ENCODE peak calls at places on chromosome 5, in five cellular contexts. F is SK-N-SH, P is lower lobe of right lung, S is A549, E is mammary epithelial cell. V is an unnamed sample.

GRCh38 chr5:108345541-108346171 is 36.2 kb downstream of the FBXL17 start:
- DNase-seq in S (peak; percentile 2), P (no peak), F (peak; percentile 12), E (peak; percentile 28), V (no peak)

GRCh38 chr5:76165029-76165428 is 81.8 kb downstream of the SV2C start:
- DNase-seq in E (no peak), S (no peak), F (no peak), P (no peak), V (no peak)

GRCh38 chr5:153555420-153556114 is 65.1 kb downstream of the GRIA1 start:
- DNase-seq in F (no peak), S (no peak), P (peak; percentile 36), E (no peak), V (no peak)

GRCh38 chr5:112653638-112654037 is 84.0 kb upstream of the APC start:
- DNase-seq in F (no peak), S (no peak), P (no peak), E (no peak), V (no peak)

GRCh38 chr5:132655821-132656773 is 1.9 kb upstream of the IL13 start:
- DNase-seq in E (no peak), P (no peak), S (no peak), F (peak; percentile 84), V (no peak)

GRCh38 chr5:139652788-139653241 is 4.7 kb downstream of the CXXC5 start:
- DNase-seq in P (no peak), F (no peak), S (no peak), E (no peak), V (no peak)

GRCh38 chr5:31153523-31153922 is 40.0 kb upstream of the CDH6 start:
- DNase-seq in F (no peak), P (no peak), S (no peak), E (no peak), V (no peak)

GRCh38 chr5:157596449-157596848 is 20.9 kb upstream of the ADAM19 start:
- DNase-seq in E (no peak), S (no peak), F (no peak), P (no peak), V (no peak)

GRCh38 chr5:93621340-93621872 is 38.4 kb downstream of the NR2F1 start:
- DNase-seq in E (peak; percentile 13), S (peak; percentile 64), F (peak; percentile 88), P (peak; percentile 73), V (peak; percentile 78)

GRCh38 chr5:143506881-143507552 is 103.5 kb upstream of the NR3C1 start:
- DNase-seq in E (peak; percentile 90), P (no peak), S (peak; percentile 65), F (no peak), V (no peak)
- TF ChIP-seq CTCF in E (no peak), P (no peak), S (peak; percentile 35), F (peak; percentile 28), V (no peak)

DNA sequence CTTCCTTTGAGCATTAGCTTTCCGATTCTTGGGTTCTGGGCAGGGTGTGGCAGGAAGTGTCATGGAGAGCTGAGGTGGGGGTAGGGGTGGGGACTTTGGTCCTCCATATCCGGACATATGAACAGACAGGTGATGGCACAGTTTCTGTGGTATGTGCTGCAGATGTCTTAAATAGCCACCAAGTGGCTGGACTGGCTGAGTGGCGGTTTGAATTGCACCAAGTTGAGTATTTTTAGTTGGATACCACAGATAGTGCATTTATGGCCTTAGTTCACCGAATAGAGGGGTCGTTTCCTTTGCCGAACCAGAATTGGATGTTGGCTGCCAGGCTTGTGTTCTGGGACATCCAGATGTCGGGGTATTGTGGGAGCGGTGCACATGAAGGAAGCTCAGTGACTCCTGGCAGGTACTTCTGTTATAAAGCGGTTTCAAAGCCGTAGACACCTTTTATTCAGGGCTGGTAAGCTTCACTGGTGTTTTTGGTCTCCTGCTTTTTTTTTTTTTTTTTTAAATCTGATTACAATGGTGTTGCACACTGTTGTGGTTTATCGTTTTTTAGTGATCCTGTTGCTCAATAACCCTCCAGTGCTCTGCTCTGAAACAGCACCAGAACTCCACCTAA is 15.1 kb upstream of the TNFAIP8 start:
- DNase-seq in S (no peak), P (no peak), E (no peak), F (no peak), V (peak; percentile 38)
- H3K4me3 ChIP-seq in S (no peak overlapping the region), P (peak overlapping the region; percentile 12), E (no peak overlapping the region), F (no peak overlapping the region), V (no peak overlapping the region)

DNA sequence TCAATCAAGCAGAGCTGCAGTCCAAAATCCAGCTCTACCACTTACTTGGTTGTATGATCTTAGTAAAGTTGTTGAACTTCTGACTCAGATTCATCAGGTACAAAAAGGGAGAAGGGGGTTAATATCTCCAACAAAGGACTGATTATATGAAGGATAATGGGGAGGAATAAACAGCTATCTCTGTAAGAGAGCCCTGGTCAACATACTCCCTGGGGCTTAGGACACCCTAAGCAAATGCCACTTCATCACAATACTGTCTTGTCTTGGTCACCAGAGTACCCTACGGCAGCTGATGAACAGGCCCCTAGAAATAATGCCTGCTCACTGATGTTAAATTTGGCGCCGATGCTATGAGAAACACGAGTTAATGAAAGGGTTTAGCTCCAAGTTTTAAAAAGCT is 34.8 kb downstream of the LHFPL2 start:
- DNase-seq in P (no peak), F (no peak), E (no peak), S (no peak), V (no peak)
- H3K4me1 ChIP-seq in P (no peaks in the 10 kb centered on the region), F (peaks cover 40% of the 10 kb centered on the region), E (peaks cover 24% of the 10 kb centered on the region), S (peaks cover 57% of the 10 kb centered on the region), V (no peaks in the 10 kb centered on the region)

DNA sequence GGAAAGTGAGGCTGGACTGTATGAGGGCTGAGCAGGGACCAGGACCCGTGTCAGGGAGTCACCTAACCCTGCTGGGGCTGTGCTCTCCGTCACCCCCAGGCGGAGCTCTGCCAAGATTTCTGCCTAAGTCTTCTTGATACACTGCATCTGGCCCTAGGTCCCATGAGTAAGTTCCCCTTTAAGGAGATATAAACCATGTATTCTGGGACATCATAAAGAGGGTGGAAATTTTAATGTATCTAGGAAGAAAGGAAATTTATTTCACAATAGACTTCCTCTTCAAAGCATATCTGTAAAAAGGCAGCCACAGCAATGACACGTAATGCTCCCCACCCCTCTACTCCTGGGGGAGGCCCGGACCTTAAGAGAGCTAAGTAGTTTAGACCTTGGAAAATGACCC is 183.4 kb downstream of the FBXL7 start:
- DNase-seq in P (no peak), E (no peak), S (no peak), F (no peak), V (peak; percentile 36)
- TF ChIP-seq CTCF in P (peak; percentile 17), E (no peak), S (no peak), F (no peak), V (no peak)

GRCh38 chr5:111159845-111160244 is 64.3 kb upstream of the CAMK4 start:
- DNase-seq in E (no peak), S (no peak), F (no peak), P (no peak), V (no peak)
- H3K4me3 ChIP-seq in E (no peak overlapping the region), S (no peak overlapping the region), F (no peak overlapping the region), P (no peak overlapping the region), V (no peak overlapping the region)